ENCODE peak calls at places on chromosome 15, in eight cellular contexts. K is naive thymus-derived CD8-positive, alpha-beta T cell; D is foreskin fibroblast; F is stimulated activated CD8-positive, alpha-beta memory T cell treated with anti-CD3 and anti-CD28 coated beads, Interleukin-15, amount 100 ng/mL, for 48 hours; Y is ELF-1; E is activated T-helper 1 cell treated with Interleukin-2 at 50 U/mL for 16 hours; P is foreskin melanocyte; W is body of pancreas. L is an unnamed sample.
A peak's percentile ranks its signal among the peaks of the same experiment; 100 is the strongest.

GRCh38 chr15:93997071-93997658 is 234.2 kb upstream of the MCTP2 start:
- DNase-seq in K (no peak), P (no peak), W (no peak), D (peak; percentile 32), F (no peak), E (no peak), Y (no peak), L (no peak)

GRCh38 chr15:101497484-101498034 is 8.1 kb upstream of the PCSK6 start:
- DNase-seq in W (no peak), F (no peak), Y (peak; percentile 48), D (no peak), K (no peak), E (no peak), P (no peak), L (no peak)

GRCh38 chr15:101469520-101470288 is 19.8 kb downstream of the PCSK6 start:
- DNase-seq in W (no peak), E (no peak), P (no peak), D (no peak), F (no peak), K (no peak), Y (no peak), L (no peak)

GRCh38 chr15:38877471-38877870 is 312.9 kb upstream of the RASGRP1 start:
- DNase-seq in F (no peak), P (no peak), K (no peak), Y (no peak), W (no peak), D (no peak), E (no peak), L (no peak)

GRCh38 chr15:78049691-78050440 is 27.6 kb downstream of the TBC1D2B start:
- DNase-seq in D (peak; percentile 94), Y (no peak), E (no peak), K (peak; percentile 50), P (no peak), F (no peak), W (no peak), L (no peak)

GRCh38 chr15:34119291-34119690 is 17.4 kb downstream of the PGBD4 start:
- DNase-seq in K (no peak), P (no peak), Y (no peak), F (no peak), W (no peak), E (no peak), D (peak; percentile 60), L (no peak)

GRCh38 chr15:29805043-29805707 is 17.1 kb downstream of the TJP1 start:
- DNase-seq in D (peak; percentile 91), W (peak; percentile 45), F (no peak), Y (no peak), K (no peak), E (no peak), P (peak; percentile 94), L (peak; percentile 68)

GRCh38 chr15:61681676-61682075 is 378.6 kb downstream of the VPS13C start:
- DNase-seq in K (no peak), F (no peak), Y (no peak), P (no peak), D (no peak), E (no peak), W (no peak), L (no peak)

GRCh38 chr15:100383302-100384107 is 41.7 kb upstream of the ADAMTS17 start:
- DNase-seq in E (no peak), K (peak; percentile 37), W (peak; percentile 65), F (no peak), P (no peak), Y (peak; percentile 68), D (peak; percentile 1), L (peak; percentile 23)